ENCODE peak calls at places on chromosome 9, in six cellular contexts. Y is fibroblast of villous mesenchyme, T is dorsolateral prefrontal cortex, F is AG04450, U is astrocyte, R is HFF-Myc. M is an unnamed sample.

GRCh38 chr9:95605826-95606555 is 89.2 kb upstream of the PTCH1 start:
- DNase-seq in Y (no peak), T (no peak), F (no peak), U (no peak), R (peak; percentile 20), M (no peak)

GRCh38 chr9:6645153-6646027 is at the start of gene GLDC:
- DNase-seq in Y (no peak), T (peak; percentile 55), F (no peak), U (no peak), R (no peak), M (no peak)

GRCh38 chr9:105883847-105884246 is 189.5 kb downstream of the TMEM38B start:
- DNase-seq in Y (no peak), T (no peak), F (no peak), U (no peak), R (no peak), M (no peak)

GRCh38 chr9:116271991-116272390 is 118.4 kb downstream of the PAPPA start:
- DNase-seq in Y (no peak), T (no peak), F (no peak), U (no peak), R (no peak), M (no peak)

GRCh38 chr9:105405514-105406131 is 42.2 kb upstream of the FSD1L start:
- DNase-seq in Y (peak; percentile 25), T (no peak), F (no peak), U (peak; percentile 61), R (no peak), M (no peak)

GRCh38 chr9:7970666-7971335 is 171.2 kb upstream of the DMAC1 start:
- DNase-seq in Y (no peak), T (no peak), F (no peak), U (peak; percentile 2), R (no peak), M (no peak)

GRCh38 chr9:94534901-94535300 is 20.0 kb upstream of the PCAT7 start:
- DNase-seq in Y (no peak), T (no peak), F (no peak), U (no peak), R (no peak), M (no peak)

GRCh38 chr9:84054341-84055010 is 73.9 kb downstream of the RMI1 start:
- DNase-seq in Y (peak; percentile 4), T (no peak), F (no peak), U (no peak), R (no peak), M (no peak)

GRCh38 chr9:98022447-98022846 is 34.1 kb upstream of the NANS start:
- DNase-seq in Y (no peak), T (no peak), F (no peak), U (peak; percentile 58), R (no peak), M (no peak)

GRCh38 chr9:114433086-114433485 is 45.3 kb upstream of the AKNA start:
- DNase-seq in Y (no peak), T (peak; percentile 58), F (no peak), U (no peak), R (no peak), M (no peak)

GRCh38 chr9:34179528-34180138 is 790 bp downstream of the UBAP1 start:
- DNase-seq in Y (peak; percentile 90), T (no peak), F (no peak), U (no peak), R (no peak), M (peak; percentile 54)

GRCh38 chr9:79574716-79575242 is 3.0 kb downstream of the TLE4 start:
- DNase-seq in Y (peak; percentile 24), T (no peak), F (no peak), U (peak; percentile 48), R (no peak), M (no peak)

GRCh38 chr9:33884856-33885701 is 68.1 kb downstream of the UBE2R2 start:
- DNase-seq in Y (peak; percentile 47), T (peak; percentile 17), F (no peak), U (peak; percentile 48), R (no peak), M (no peak)

GRCh38 chr9:128339761-128340690 is at the start of gene SLC27A4:
- DNase-seq in Y (peak; percentile 67), T (peak; percentile 83), F (no peak), U (peak; percentile 53), R (no peak), M (no peak)

GRCh38 chr9:26760675-26761074 is 131.9 kb downstream of the CAAP1 start:
- DNase-seq in Y (no peak), T (no peak), F (no peak), U (no peak), R (no peak), M (no peak)

GRCh38 chr9:71924576-71924975 is 13.1 kb downstream of the C9orf85 start:
- DNase-seq in Y (no peak), T (no peak), F (no peak), U (no peak), R (no peak), M (no peak)

GRCh38 chr9:6564868-6565267 is 80.7 kb downstream of the GLDC start:
- DNase-seq in Y (peak; percentile 18), T (no peak), F (no peak), U (no peak), R (no peak), M (no peak)

GRCh38 chr9:93674580-93675335 is 98.4 kb downstream of the PHF2 start:
- DNase-seq in Y (no peak), T (no peak), F (no peak), U (no peak), R (no peak), M (no peak)

GRCh38 chr9:10071579-10071978 is 541.2 kb downstream of the PTPRD start:
- DNase-seq in Y (no peak), T (no peak), F (no peak), U (no peak), R (no peak), M (no peak)

GRCh38 chr9:69871143-69871834 is 50.7 kb downstream of the CFAP95 start:
- DNase-seq in Y (no peak), T (no peak), F (no peak), U (no peak), R (no peak), M (no peak)

GRCh38 chr9:126965541-126966428 is 51.2 kb downstream of the RALGPS1 start:
- DNase-seq in Y (peak; percentile 72), T (peak; percentile 69), F (peak; percentile 21), U (peak; percentile 18), R (peak; percentile 20), M (no peak)

GRCh38 chr9:74309654-74310053 is 187.5 kb upstream of the RORB start:
- DNase-seq in Y (no peak), T (no peak), F (no peak), U (no peak), R (no peak), M (no peak)

GRCh38 chr9:93081931-93082330 is 14.1 kb upstream of the CARD19 start:
- DNase-seq in Y (peak; percentile 86), T (no peak), F (peak; percentile 63), U (peak; percentile 93), R (peak; percentile 74), M (no peak)

GRCh38 chr9:3281399-3281798 is 244.4 kb downstream of the RFX3 start:
- DNase-seq in Y (no peak), T (no peak), F (no peak), U (no peak), R (no peak), M (no peak)

GRCh38 chr9:77848897-77849296 is 182.7 kb downstream of the GNAQ start:
- DNase-seq in Y (peak; percentile 92), T (no peak), F (peak; percentile 37), U (peak; percentile 91), R (no peak), M (peak; percentile 68)

GRCh38 chr9:78000221-78000620 is 31.4 kb downstream of the GNAQ start:
- DNase-seq in Y (no peak), T (no peak), F (no peak), U (no peak), R (no peak), M (no peak)

GRCh38 chr9:136782452-136782851 is 8.7 kb upstream of the TMEM141 start:
- DNase-seq in Y (no peak), T (no peak), F (no peak), U (no peak), R (no peak), M (no peak)

GRCh38 chr9:136784997-136785361 is 6.2 kb upstream of the TMEM141 start:
- DNase-seq in Y (no peak), T (no peak), F (no peak), U (no peak), R (no peak), M (no peak)

GRCh38 chr9:136786451-136786850 is 4.7 kb upstream of the TMEM141 start:
- DNase-seq in Y (no peak), T (no peak), F (no peak), U (no peak), R (no peak), M (no peak)

GRCh38 chr9:136785956-136786355 is 5.2 kb upstream of the TMEM141 start:
- DNase-seq in Y (no peak), T (no peak), F (no peak), U (no peak), R (no peak), M (no peak)

GRCh38 chr9:136784249-136784996 is 6.7 kb upstream of the TMEM141 start:
- DNase-seq in Y (no peak), T (no peak), F (no peak), U (no peak), R (no peak), M (no peak)
- TF ChIP-seq CTCF in Y (peak; percentile 41), T (peak; percentile 67), F (peak; percentile 34), U (peak; percentile 18), R (peak; percentile 8), M (peak; percentile 22)

GRCh38 chr9:109705515-109705914 is 74.5 kb upstream of the PALM2AKAP2 start:
- DNase-seq in Y (peak; percentile 32), T (no peak), F (no peak), U (peak; percentile 38), R (peak; percentile 24), M (peak; percentile 17)
- TF ChIP-seq CTCF in Y (peak; percentile 33), T (no peak), F (no peak), U (no peak), R (no peak), M (peak; percentile 19)

GRCh38 chr9:35569206-35569605 is 35.9 kb upstream of the TESK1 start:
- DNase-seq in Y (no peak), T (no peak), F (no peak), U (no peak), R (no peak), M (no peak)

GRCh38 chr9:35570709-35571108 is 34.4 kb upstream of the TESK1 start:
- DNase-seq in Y (no peak), T (no peak), F (no peak), U (no peak), R (no peak), M (no peak)

GRCh38 chr9:35566417-35566816 is 38.6 kb upstream of the TESK1 start:
- DNase-seq in Y (no peak), T (no peak), F (no peak), U (peak; percentile 34), R (no peak), M (peak; percentile 23)

GRCh38 chr9:35571113-35571512 is 33.9 kb upstream of the TESK1 start:
- DNase-seq in Y (no peak), T (no peak), F (no peak), U (no peak), R (no peak), M (no peak)

GRCh38 chr9:35568196-35568595 is 36.9 kb upstream of the TESK1 start:
- DNase-seq in Y (no peak), T (no peak), F (no peak), U (no peak), R (no peak), M (no peak)
- TF ChIP-seq CTCF in Y (no peak), T (no peak), F (no peak), U (no peak), R (no peak), M (no peak)

GRCh38 chr9:42388146-42388690 is 204.8 kb downstream of the SPATA31A6 start:
- DNase-seq in Y (no peak), T (no peak), F (no peak), U (no peak), R (no peak), M (no peak)
- TF ChIP-seq CTCF in Y (no peak), T (no peak), F (no peak), U (no peak), R (no peak), M (no peak)

GRCh38 chr9:76216161-76216649 is 178.0 kb downstream of the RFK start:
- DNase-seq in Y (peak; percentile 89), T (no peak), F (peak; percentile 85), U (peak; percentile 98), R (peak; percentile 77), M (peak; percentile 86)
- TF ChIP-seq CTCF in Y (no peak), T (no peak), F (no peak), U (no peak), R (no peak), M (no peak)